ENCODE peak calls at places on chromosomes 16 and 17, in four cellular contexts. One of them, this sample, is unnamed.

GRCh38 chr17:1872976-1873375 is 43.2 kb downstream of the RPA1 start:
- DNase-seq in tibial nerve: no peak
- DNase-seq in cardiac fibroblast: no peak
- DNase-seq in astrocyte of the spinal cord: no peak
- DNase-seq in this sample: no peak

GRCh38 chr16:1338119-1338730 is 4.8 kb downstream of the BAIAP3 start:
- DNase-seq in astrocyte of the spinal cord: no peak
- DNase-seq in tibial nerve: no peak
- DNase-seq in cardiac fibroblast: no peak
- DNase-seq in this sample: no peak

GRCh38 chr16:5642470-5642869 is 544.9 kb upstream of the EEF2KMT start:
- DNase-seq in cardiac fibroblast: no peak
- DNase-seq in tibial nerve: no peak
- DNase-seq in astrocyte of the spinal cord: no peak
- DNase-seq in this sample: no peak

GRCh38 chr17:4483012-4483840 is 15.5 kb upstream of the SPNS2 start:
- DNase-seq in cardiac fibroblast: peak
- DNase-seq in astrocyte of the spinal cord: no peak
- DNase-seq in tibial nerve: no peak
- DNase-seq in this sample: no peak

GRCh38 chr17:9360610-9361571 is 214.7 kb downstream of the STX8 start:
- DNase-seq in astrocyte of the spinal cord: peak
- DNase-seq in tibial nerve: no peak
- DNase-seq in cardiac fibroblast: peak
- DNase-seq in this sample: peak

GRCh38 chr16:89351645-89352044 is 134.1 kb downstream of the ZNF778 start:
- DNase-seq in astrocyte of the spinal cord: no peak
- DNase-seq in cardiac fibroblast: no peak
- DNase-seq in tibial nerve: no peak
- DNase-seq in this sample: no peak

GRCh38 chr17:65064452-65065019 is 8.0 kb upstream of the GNA13 start:
- DNase-seq in tibial nerve: no peak
- DNase-seq in cardiac fibroblast: peak
- DNase-seq in astrocyte of the spinal cord: peak
- DNase-seq in this sample: peak

GRCh38 chr17:57739402-57740224 is 5.5 kb downstream of the CCDC182 start:
- DNase-seq in tibial nerve: no peak
- DNase-seq in cardiac fibroblast: peak
- DNase-seq in astrocyte of the spinal cord: no peak
- DNase-seq in this sample: peak

GRCh38 chr16:89257281-89257731 is 39.8 kb downstream of the ZNF778 start:
- DNase-seq in cardiac fibroblast: no peak
- DNase-seq in astrocyte of the spinal cord: no peak
- DNase-seq in tibial nerve: no peak
- DNase-seq in this sample: peak

GRCh38 chr16:49376206-49376605 is 2.6 kb downstream of the C16orf78 start:
- DNase-seq in cardiac fibroblast: no peak
- DNase-seq in tibial nerve: no peak
- DNase-seq in astrocyte of the spinal cord: no peak
- DNase-seq in this sample: no peak

GRCh38 chr16:30335598-30336474 is 19.3 kb downstream of the CD2BP2 start:
- DNase-seq in cardiac fibroblast: peak
- DNase-seq in astrocyte of the spinal cord: no peak
- DNase-seq in tibial nerve: no peak
- DNase-seq in this sample: peak

GRCh38 chr17:62792122-62792800 is 15.9 kb downstream of the MARCHF10 start:
- DNase-seq in astrocyte of the spinal cord: peak
- DNase-seq in cardiac fibroblast: peak
- DNase-seq in tibial nerve: no peak
- DNase-seq in this sample: peak

GRCh38 chr17:20952183-20952582 is 90.6 kb downstream of the USP22 start:
- DNase-seq in tibial nerve: no peak
- DNase-seq in astrocyte of the spinal cord: no peak
- DNase-seq in cardiac fibroblast: no peak
- DNase-seq in this sample: no peak

GRCh38 chr17:80485846-80486245 is 9.4 kb upstream of the NPTX1 start:
- DNase-seq in cardiac fibroblast: no peak
- DNase-seq in tibial nerve: no peak
- DNase-seq in astrocyte of the spinal cord: no peak
- DNase-seq in this sample: no peak

GRCh38 chr16:15950869-15951268 is 1.5 kb downstream of the ABCC1 start:
- DNase-seq in cardiac fibroblast: no peak
- DNase-seq in tibial nerve: no peak
- DNase-seq in astrocyte of the spinal cord: no peak
- DNase-seq in this sample: no peak

GRCh38 chr16:85618509-85618908 is 5.4 kb downstream of the GSE1 start:
- DNase-seq in astrocyte of the spinal cord: no peak
- DNase-seq in tibial nerve: no peak
- DNase-seq in cardiac fibroblast: no peak
- DNase-seq in this sample: no peak

GRCh38 chr17:2709173-2709661 is 2.3 kb downstream of the CLUH start:
- DNase-seq in astrocyte of the spinal cord: no peak
- DNase-seq in tibial nerve: no peak
- DNase-seq in cardiac fibroblast: no peak
- DNase-seq in this sample: no peak

GRCh38 chr16:21199607-21200218 is 11.7 kb downstream of the ZP2 start:
- DNase-seq in tibial nerve: no peak
- DNase-seq in cardiac fibroblast: no peak
- DNase-seq in astrocyte of the spinal cord: no peak
- DNase-seq in this sample: no peak

GRCh38 chr17:491086-492014 is 138.7 kb upstream of the RPH3AL start:
- DNase-seq in cardiac fibroblast: peak
- DNase-seq in astrocyte of the spinal cord: peak
- DNase-seq in tibial nerve: no peak
- DNase-seq in this sample: peak

GRCh38 chr17:66964083-66964771 is at the start of gene CACNG4:
- DNase-seq in cardiac fibroblast: no peak
- DNase-seq in tibial nerve: no peak
- DNase-seq in astrocyte of the spinal cord: no peak
- DNase-seq in this sample: no peak

GRCh38 chr16:4407543-4408322 is 8.7 kb downstream of the CORO7 start:
- DNase-seq in astrocyte of the spinal cord: no peak
- DNase-seq in tibial nerve: no peak
- DNase-seq in cardiac fibroblast: peak
- DNase-seq in this sample: no peak

GRCh38 chr16:10561001-10561400 is 19.4 kb downstream of the EMP2 start:
- DNase-seq in astrocyte of the spinal cord: no peak
- DNase-seq in tibial nerve: no peak
- DNase-seq in cardiac fibroblast: no peak
- DNase-seq in this sample: no peak

GRCh38 chr16:24906199-24906808 is 60.5 kb downstream of the SLC5A11 start:
- DNase-seq in cardiac fibroblast: peak
- DNase-seq in astrocyte of the spinal cord: peak
- DNase-seq in tibial nerve: no peak
- DNase-seq in this sample: peak

GRCh38 chr16:74695450-74696422 is 4.9 kb downstream of the MLKL start:
- DNase-seq in cardiac fibroblast: peak
- DNase-seq in tibial nerve: peak
- DNase-seq in astrocyte of the spinal cord: peak
- DNase-seq in this sample: peak

GRCh38 chr16:84950906-84951305 is 60.4 kb downstream of the ZDHHC7 start:
- DNase-seq in astrocyte of the spinal cord: no peak
- DNase-seq in cardiac fibroblast: peak
- DNase-seq in tibial nerve: no peak
- DNase-seq in this sample: no peak

GRCh38 chr16:66481081-66481942 is 54.2 kb downstream of the BEAN1 start:
- DNase-seq in cardiac fibroblast: no peak
- DNase-seq in astrocyte of the spinal cord: no peak
- DNase-seq in tibial nerve: no peak
- DNase-seq in this sample: no peak

GRCh38 chr16:31513126-31513525 is 4.9 kb upstream of the RUSF1 start:
- DNase-seq in cardiac fibroblast: peak
- DNase-seq in astrocyte of the spinal cord: peak
- DNase-seq in tibial nerve: no peak
- DNase-seq in this sample: peak

GRCh38 chr16:29943846-29944669 is 17.8 kb upstream of the TMEM219 start:
- DNase-seq in cardiac fibroblast: peak
- DNase-seq in tibial nerve: no peak
- DNase-seq in astrocyte of the spinal cord: peak
- DNase-seq in this sample: peak

GRCh38 chr17:68734911-68735310 is 133.7 kb upstream of the FAM20A start:
- DNase-seq in tibial nerve: no peak
- DNase-seq in astrocyte of the spinal cord: no peak
- DNase-seq in cardiac fibroblast: no peak
- DNase-seq in this sample: no peak

GRCh38 chr17:59001158-59001814 is 105.4 kb downstream of the TRIM37 start:
- DNase-seq in tibial nerve: peak
- DNase-seq in cardiac fibroblast: peak
- DNase-seq in astrocyte of the spinal cord: peak
- DNase-seq in this sample: peak

GRCh38 chr17:81173761-81174160 is 7.7 kb upstream of the AATK start:
- DNase-seq in cardiac fibroblast: no peak
- DNase-seq in tibial nerve: no peak
- DNase-seq in astrocyte of the spinal cord: no peak
- DNase-seq in this sample: no peak

GRCh38 chr16:7171151-7171550 is 161.5 kb upstream of the RBFOX1 start:
- DNase-seq in astrocyte of the spinal cord: no peak
- DNase-seq in cardiac fibroblast: no peak
- DNase-seq in tibial nerve: no peak
- DNase-seq in this sample: no peak

GRCh38 chr17:78682363-78682762 is 99.7 kb downstream of the CYTH1 start:
- DNase-seq in tibial nerve: no peak
- DNase-seq in cardiac fibroblast: no peak
- DNase-seq in astrocyte of the spinal cord: no peak
- DNase-seq in this sample: no peak

GRCh38 chr16:1659071-1659470 is 19.0 kb upstream of the JPT2 start:
- DNase-seq in cardiac fibroblast: no peak
- DNase-seq in tibial nerve: no peak
- DNase-seq in astrocyte of the spinal cord: no peak
- DNase-seq in this sample: no peak

GRCh38 chr17:76672892-76673291 is 29.3 kb upstream of the ST6GALNAC1 start:
- DNase-seq in cardiac fibroblast: no peak
- DNase-seq in tibial nerve: no peak
- DNase-seq in astrocyte of the spinal cord: no peak
- DNase-seq in this sample: no peak

GRCh38 chr17:82292251-82293154 is 19.0 kb upstream of the CSNK1D start:
- DNase-seq in astrocyte of the spinal cord: peak
- DNase-seq in cardiac fibroblast: peak
- DNase-seq in tibial nerve: peak
- DNase-seq in this sample: peak

GRCh38 chr17:82296511-82297279 is 20.7 kb downstream of the CD7 start:
- DNase-seq in astrocyte of the spinal cord: no peak
- DNase-seq in cardiac fibroblast: no peak
- DNase-seq in tibial nerve: no peak
- DNase-seq in this sample: peak

GRCh38 chr17:82291582-82292250 is 18.2 kb upstream of the CSNK1D start:
- DNase-seq in tibial nerve: no peak
- DNase-seq in astrocyte of the spinal cord: no peak
- DNase-seq in cardiac fibroblast: no peak
- DNase-seq in this sample: no peak

GRCh38 chr17:82295472-82295814 is 21.9 kb upstream of the CSNK1D start:
- DNase-seq in astrocyte of the spinal cord: no peak
- DNase-seq in cardiac fibroblast: no peak
- DNase-seq in tibial nerve: no peak
- DNase-seq in this sample: no peak

DNA sequence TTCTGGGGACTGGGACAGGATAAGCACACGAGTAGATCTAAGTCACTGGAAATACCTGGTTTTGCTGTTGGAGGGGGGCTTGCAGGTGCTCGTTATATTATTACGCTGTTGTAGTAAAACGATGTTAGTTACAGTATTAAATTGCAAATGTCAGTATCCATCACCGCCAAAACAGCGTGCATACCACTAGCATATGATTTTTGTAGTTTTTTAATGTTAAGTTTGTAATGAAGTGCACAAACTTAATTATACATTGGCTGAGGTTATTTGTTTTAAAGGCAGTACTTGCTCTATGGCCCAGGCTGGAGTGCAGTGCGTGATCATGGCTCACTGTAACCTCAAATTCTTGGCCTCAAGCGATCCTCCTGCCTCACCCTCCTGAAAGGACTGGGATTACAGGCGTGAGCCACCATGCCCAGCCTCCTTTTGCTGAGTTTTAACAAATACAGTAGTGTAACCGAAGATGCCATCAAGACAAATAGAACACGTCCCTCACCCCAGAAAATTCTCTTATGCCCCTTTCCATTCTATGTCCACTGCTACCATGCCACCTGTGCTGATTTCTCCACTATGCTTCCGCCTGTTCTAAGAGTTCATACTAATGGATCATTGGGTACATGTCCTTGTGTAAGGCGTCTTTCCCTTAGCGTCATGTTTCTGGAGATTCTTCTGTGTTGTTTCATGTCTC is 20.7 kb upstream of the CSNK1D start:
- DNase-seq in tibial nerve: no peak
- DNase-seq in cardiac fibroblast: peak
- DNase-seq in astrocyte of the spinal cord: no peak
- DNase-seq in this sample: no peak
- H3K4me3 ChIP-seq in tibial nerve: peak
- H3K4me3 ChIP-seq in cardiac fibroblast: no peak
- H3K4me3 ChIP-seq in astrocyte of the spinal cord: peak
- H3K4me3 ChIP-seq in this sample: peak

GRCh38 chr16:63720848-63721247 is 1401.0 kb downstream of the CDH11 start:
- DNase-seq in astrocyte of the spinal cord: no peak
- DNase-seq in cardiac fibroblast: no peak
- DNase-seq in tibial nerve: no peak
- DNase-seq in this sample: no peak
- TF ChIP-seq CTCF in astrocyte of the spinal cord: no peak
- TF ChIP-seq CTCF in cardiac fibroblast: peak
- TF ChIP-seq CTCF in tibial nerve: no peak
- TF ChIP-seq CTCF in this sample: peak

GRCh38 chr17:42380935-42381334 is 7.3 kb downstream of the STAT3 start:
- DNase-seq in cardiac fibroblast: no peak
- DNase-seq in astrocyte of the spinal cord: no peak
- DNase-seq in tibial nerve: no peak
- DNase-seq in this sample: no peak
- H3K4me3 ChIP-seq in cardiac fibroblast: no peak
- H3K4me3 ChIP-seq in astrocyte of the spinal cord: no peak
- H3K4me3 ChIP-seq in tibial nerve: no peak
- H3K4me3 ChIP-seq in this sample: no peak

DNA sequence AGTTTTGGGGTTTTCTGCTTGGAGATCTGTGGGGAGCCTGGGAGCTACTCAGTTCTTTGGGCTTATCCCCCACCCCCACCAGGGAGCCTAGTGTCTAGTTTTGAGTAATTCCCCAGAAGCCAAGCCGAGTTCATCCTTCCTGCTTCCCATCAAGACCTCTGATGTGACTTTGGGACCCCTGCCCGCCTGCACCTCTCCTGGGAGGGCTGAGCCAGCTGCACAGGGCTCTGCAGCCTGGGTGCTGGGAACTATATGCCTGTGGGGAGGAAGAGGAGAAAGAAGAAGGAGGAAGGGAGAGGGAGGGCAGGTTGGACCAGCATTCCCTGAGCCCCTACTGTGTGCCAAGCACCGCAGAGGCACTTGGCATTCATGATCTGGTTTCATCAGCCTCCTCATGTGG is 178.9 kb downstream of the TMEM132E start:
- DNase-seq in astrocyte of the spinal cord: no peak
- DNase-seq in tibial nerve: no peak
- DNase-seq in cardiac fibroblast: no peak
- DNase-seq in this sample: no peak
- TF ChIP-seq CTCF in astrocyte of the spinal cord: no peak
- TF ChIP-seq CTCF in tibial nerve: no peak
- TF ChIP-seq CTCF in cardiac fibroblast: no peak
- TF ChIP-seq CTCF in this sample: no peak

GRCh38 chr17:72110231-72110952 is 10.4 kb upstream of the SOX9 start:
- DNase-seq in cardiac fibroblast: no peak
- DNase-seq in tibial nerve: no peak
- DNase-seq in astrocyte of the spinal cord: no peak
- DNase-seq in this sample: no peak
- H3K4me3 ChIP-seq in cardiac fibroblast: peak
- H3K4me3 ChIP-seq in tibial nerve: no peak
- H3K4me3 ChIP-seq in astrocyte of the spinal cord: no peak
- H3K4me3 ChIP-seq in this sample: no peak

This sample was measured in choroid plexus epithelial cell.